ENCODE peak calls at places on chromosome 12, in five cellular contexts. One of them, this sample, is unnamed.
A peak's percentile ranks its signal among the peaks of the same experiment; 100 is the strongest.

GRCh38 chr12:123111498-123112165 is 39.3 kb downstream of the PITPNM2 start:
- DNase-seq in fibroblast of villous mesenchyme: peak; percentile 23
- DNase-seq in SW 1271: no peak
- DNase-seq in GM13977: no peak
- DNase-seq in smooth muscle cell of the brain vasculature: no peak
- DNase-seq in this sample: no peak

GRCh38 chr12:90959538-90960139 is 4.7 kb upstream of the CCER1 start:
- DNase-seq in fibroblast of villous mesenchyme: peak; percentile 66
- DNase-seq in GM13977: peak; percentile 41
- DNase-seq in SW 1271: no peak
- DNase-seq in smooth muscle cell of the brain vasculature: peak; percentile 41
- DNase-seq in this sample: peak; percentile 21

GRCh38 chr12:12221560-12221959 is 45.3 kb downstream of the LRP6 start:
- DNase-seq in fibroblast of villous mesenchyme: no peak
- DNase-seq in GM13977: no peak
- DNase-seq in SW 1271: no peak
- DNase-seq in smooth muscle cell of the brain vasculature: no peak
- DNase-seq in this sample: no peak

GRCh38 chr12:88144037-88144436 is 1.9 kb downstream of the TMTC3 start:
- DNase-seq in smooth muscle cell of the brain vasculature: no peak
- DNase-seq in fibroblast of villous mesenchyme: no peak
- DNase-seq in SW 1271: no peak
- DNase-seq in GM13977: no peak
- DNase-seq in this sample: no peak

GRCh38 chr12:27965966-27966365 is 6.6 kb downstream of the PTHLH start:
- DNase-seq in smooth muscle cell of the brain vasculature: no peak
- DNase-seq in fibroblast of villous mesenchyme: no peak
- DNase-seq in SW 1271: no peak
- DNase-seq in GM13977: no peak
- DNase-seq in this sample: no peak

GRCh38 chr12:104276192-104277131 is 27.1 kb upstream of the EID3 start:
- DNase-seq in smooth muscle cell of the brain vasculature: no peak
- DNase-seq in GM13977: peak; percentile 38
- DNase-seq in SW 1271: no peak
- DNase-seq in fibroblast of villous mesenchyme: no peak
- DNase-seq in this sample: no peak

GRCh38 chr12:67648306-67649164 is at the start of gene DYRK2:
- DNase-seq in smooth muscle cell of the brain vasculature: no peak
- DNase-seq in GM13977: peak; percentile 93
- DNase-seq in fibroblast of villous mesenchyme: peak; percentile 79
- DNase-seq in SW 1271: no peak
- DNase-seq in this sample: peak; percentile 72

GRCh38 chr12:52390739-52391617 is 5.5 kb upstream of the KRT84 start:
- DNase-seq in SW 1271: no peak
- DNase-seq in smooth muscle cell of the brain vasculature: no peak
- DNase-seq in fibroblast of villous mesenchyme: peak; percentile 19
- DNase-seq in GM13977: no peak
- DNase-seq in this sample: no peak

GRCh38 chr12:28489256-28489655 is 299.0 kb downstream of the CCDC91 start:
- DNase-seq in GM13977: no peak
- DNase-seq in SW 1271: no peak
- DNase-seq in smooth muscle cell of the brain vasculature: no peak
- DNase-seq in fibroblast of villous mesenchyme: peak; percentile 36
- DNase-seq in this sample: no peak

GRCh38 chr12:92736605-92737004 is 33.8 kb downstream of the PLEKHG7 start:
- DNase-seq in SW 1271: no peak
- DNase-seq in GM13977: no peak
- DNase-seq in fibroblast of villous mesenchyme: no peak
- DNase-seq in smooth muscle cell of the brain vasculature: no peak
- DNase-seq in this sample: no peak

GRCh38 chr12:15534870-15535269 is 212.6 kb downstream of the PTPRO start:
- DNase-seq in SW 1271: no peak
- DNase-seq in smooth muscle cell of the brain vasculature: no peak
- DNase-seq in fibroblast of villous mesenchyme: peak; percentile 79
- DNase-seq in GM13977: no peak
- DNase-seq in this sample: no peak

GRCh38 chr12:104303538-104304151 is at the start of gene EID3:
- DNase-seq in SW 1271: peak; percentile 62
- DNase-seq in GM13977: peak; percentile 91
- DNase-seq in fibroblast of villous mesenchyme: peak; percentile 89
- DNase-seq in smooth muscle cell of the brain vasculature: no peak
- DNase-seq in this sample: peak; percentile 75

GRCh38 chr12:68451261-68452091 is 119.3 kb upstream of the MDM1 start:
- DNase-seq in fibroblast of villous mesenchyme: peak; percentile 93
- DNase-seq in smooth muscle cell of the brain vasculature: no peak
- DNase-seq in GM13977: peak; percentile 25
- DNase-seq in SW 1271: no peak
- DNase-seq in this sample: no peak

GRCh38 chr12:109228664-109229063 is 80.4 kb downstream of the FOXN4 start:
- DNase-seq in smooth muscle cell of the brain vasculature: no peak
- DNase-seq in fibroblast of villous mesenchyme: no peak
- DNase-seq in GM13977: no peak
- DNase-seq in SW 1271: no peak
- DNase-seq in this sample: no peak

GRCh38 chr12:109018276-109018675 is 2.6 kb downstream of the SVOP start:
- DNase-seq in SW 1271: no peak
- DNase-seq in fibroblast of villous mesenchyme: no peak
- DNase-seq in GM13977: no peak
- DNase-seq in smooth muscle cell of the brain vasculature: no peak
- DNase-seq in this sample: no peak

GRCh38 chr12:124484526-124484953 is 82.9 kb downstream of the NCOR2 start:
- DNase-seq in SW 1271: no peak
- DNase-seq in GM13977: peak; percentile 77
- DNase-seq in fibroblast of villous mesenchyme: no peak
- DNase-seq in smooth muscle cell of the brain vasculature: no peak
- DNase-seq in this sample: no peak

GRCh38 chr12:120453060-120453761 is 7.0 kb downstream of the GATC start:
- DNase-seq in GM13977: no peak
- DNase-seq in SW 1271: no peak
- DNase-seq in smooth muscle cell of the brain vasculature: no peak
- DNase-seq in fibroblast of villous mesenchyme: no peak
- DNase-seq in this sample: no peak

GRCh38 chr12:105977256-105978051 is 161.3 kb downstream of the NUAK1 start:
- DNase-seq in fibroblast of villous mesenchyme: peak; percentile 87
- DNase-seq in smooth muscle cell of the brain vasculature: no peak
- DNase-seq in GM13977: no peak
- DNase-seq in SW 1271: no peak
- DNase-seq in this sample: no peak

GRCh38 chr12:91406920-91407341 is 224.3 kb upstream of the DCN start:
- DNase-seq in SW 1271: no peak
- DNase-seq in GM13977: peak; percentile 12
- DNase-seq in smooth muscle cell of the brain vasculature: no peak
- DNase-seq in fibroblast of villous mesenchyme: no peak
- DNase-seq in this sample: no peak

GRCh38 chr12:19833775-19834501 is 394.6 kb downstream of the AEBP2 start:
- DNase-seq in SW 1271: no peak
- DNase-seq in fibroblast of villous mesenchyme: peak; percentile 58
- DNase-seq in smooth muscle cell of the brain vasculature: no peak
- DNase-seq in GM13977: no peak
- DNase-seq in this sample: no peak

GRCh38 chr12:113722747-113723146 is 243.4 kb downstream of the RBM19 start:
- DNase-seq in fibroblast of villous mesenchyme: no peak
- DNase-seq in GM13977: no peak
- DNase-seq in smooth muscle cell of the brain vasculature: no peak
- DNase-seq in SW 1271: no peak
- DNase-seq in this sample: no peak